ENCODE peak calls at places on chromosomes 12 and 14, in five cellular contexts. U is neural progenitor cell, Q is GM20000, D is pons, R is mesendoderm. C is an unnamed sample.

GRCh38 chr14:94081386-94081820 is 293 bp downstream of the IFI27L1 start:
- DNase-seq in U (no peak), Q (no peak), D (no peak), R (no peak), C (peak; percentile 14)

GRCh38 chr12:89326260-89327040 is 25.9 kb downstream of the DUSP6 start:
- DNase-seq in U (peak; percentile 64), Q (no peak), D (no peak), R (peak; percentile 82), C (no peak)

GRCh38 chr12:49341777-49342065 is 4.7 kb upstream of the C1QL4 start:
- DNase-seq in U (no peak), Q (no peak), D (no peak), R (no peak), C (no peak)

GRCh38 chr14:50677527-50678063 is 9.5 kb upstream of the SAV1 start:
- DNase-seq in U (no peak), Q (peak; percentile 38), D (peak; percentile 49), R (peak; percentile 77), C (no peak)

GRCh38 chr14:61347771-61348443 is 26.5 kb downstream of the PRKCH start:
- DNase-seq in U (no peak), Q (no peak), D (peak; percentile 65), R (no peak), C (no peak)

GRCh38 chr12:132660047-132660446 is 27.1 kb downstream of the POLE start:
- DNase-seq in U (no peak), Q (no peak), D (no peak), R (no peak), C (no peak)

GRCh38 chr12:109783135-109783964 is 49.8 kb downstream of the TRPV4 start:
- DNase-seq in U (no peak), Q (no peak), D (no peak), R (no peak), C (no peak)

GRCh38 chr14:23138173-23138535 is 19.1 kb upstream of the CEBPE start:
- DNase-seq in U (no peak), Q (no peak), D (no peak), R (no peak), C (no peak)

GRCh38 chr12:6444704-6445688 is at the start of gene CD27:
- DNase-seq in U (no peak), Q (no peak), D (no peak), R (no peak), C (no peak)

GRCh38 chr12:92139634-92140555 is 5.8 kb downstream of the BTG1 start:
- DNase-seq in U (no peak), Q (no peak), D (no peak), R (no peak), C (no peak)

GRCh38 chr14:77641534-77642341 is 25.3 kb upstream of the SPTLC2 start:
- DNase-seq in U (no peak), Q (peak; percentile 78), D (peak; percentile 53), R (no peak), C (peak; percentile 37)

GRCh38 chr12:119176267-119177055 is 2.3 kb upstream of the HSPB8 start:
- DNase-seq in U (peak; percentile 60), Q (no peak), D (peak; percentile 20), R (peak; percentile 91), C (peak; percentile 67)

GRCh38 chr12:96075560-96075959 is 40.2 kb upstream of the LTA4H start:
- DNase-seq in U (no peak), Q (no peak), D (no peak), R (no peak), C (no peak)

GRCh38 chr14:52131640-52132320 is 62.9 kb upstream of the NID2 start:
- DNase-seq in U (peak; percentile 87), Q (peak; percentile 64), D (peak; percentile 91), R (peak; percentile 92), C (peak; percentile 81)

GRCh38 chr14:50929506-50929905 is 14.8 kb downstream of the PYGL start:
- DNase-seq in U (no peak), Q (no peak), D (no peak), R (no peak), C (no peak)

GRCh38 chr12:96368687-96369086 is 31.6 kb downstream of the CDK17 start:
- DNase-seq in U (no peak), Q (no peak), D (no peak), R (no peak), C (no peak)

GRCh38 chr14:78153069-78153351 is 17.2 kb upstream of the NRXN3 start:
- DNase-seq in U (no peak), Q (no peak), D (peak; percentile 22), R (no peak), C (no peak)

GRCh38 chr14:61396279-61396678 is 74.9 kb downstream of the PRKCH start:
- DNase-seq in U (no peak), Q (no peak), D (no peak), R (no peak), C (no peak)

GRCh38 chr12:18907793-18908580 is 170.1 kb downstream of the CAPZA3 start:
- DNase-seq in U (no peak), Q (no peak), D (no peak), R (peak; percentile 7), C (no peak)

GRCh38 chr12:27555316-27555715 is 31.3 kb downstream of the PPFIBP1 start:
- DNase-seq in U (no peak), Q (no peak), D (peak; percentile 81), R (no peak), C (no peak)

GRCh38 chr14:57749267-57749666 is 116.6 kb downstream of the SLC35F4 start:
- DNase-seq in U (no peak), Q (no peak), D (no peak), R (no peak), C (no peak)

GRCh38 chr12:128969480-128970055 is 116.3 kb downstream of the GLT1D1 start:
- DNase-seq in U (peak; percentile 88), Q (peak; percentile 76), D (peak; percentile 11), R (peak; percentile 79), C (peak; percentile 92)

GRCh38 chr12:46942579-46942978 is 116.8 kb upstream of the SLC38A4 start:
- DNase-seq in U (no peak), Q (no peak), D (no peak), R (no peak), C (no peak)

GRCh38 chr12:92118826-92119536 is 26.7 kb downstream of the BTG1 start:
- DNase-seq in U (no peak), Q (no peak), D (no peak), R (no peak), C (no peak)

GRCh38 chr12:53575502-53576264 is 50.5 kb downstream of the ATF7 start:
- DNase-seq in U (no peak), Q (no peak), D (no peak), R (no peak), C (no peak)

GRCh38 chr12:120093592-120094355 is 22.8 kb downstream of the RAB35 start:
- DNase-seq in U (peak; percentile 81), Q (no peak), D (no peak), R (peak; percentile 89), C (no peak)

GRCh38 chr12:20404576-20405346 is 36.4 kb downstream of the PDE3A start:
- DNase-seq in U (no peak), Q (no peak), D (peak; percentile 53), R (no peak), C (no peak)

GRCh38 chr14:64956697-64957412 is 14.3 kb upstream of the GPX2 start:
- DNase-seq in U (no peak), Q (no peak), D (no peak), R (no peak), C (no peak)

GRCh38 chr14:89429206-89430091 is 12.4 kb upstream of the FOXN3 start:
- DNase-seq in U (peak; percentile 41), Q (no peak), D (peak; percentile 26), R (no peak), C (peak; percentile 69)